ENCODE peak calls at places on chromosomes 6 and 20, in eight cellular contexts. F is stimulated activated CD4-positive, alpha-beta T cell treated with anti-CD3 and anti-CD28 coated beads, Interleukin-4, amount 100 ng/mL, for 1 hour; A is kidney; L is effector CD4-positive, alpha-beta T cell; Q is myocyte; T is WTC11; P is Right ventricle myocardium superior; X is activated CD4-positive, alpha-beta T cell treated with anti-CD3 and anti-CD28 coated beads, Interleukin-2, amount 50 U/mL, for 1 hour. G is an unnamed sample.
A peak's percentile ranks its signal among the peaks of the same experiment; 100 is the strongest.

GRCh38 chr6:143397229-143398222 is 53.0 kb downstream of the ADAT2 start:
- DNase-seq in A (peak; percentile 91), X (peak; percentile 13), Q (peak; percentile 71), L (peak; percentile 17), T (peak; percentile 38), F (no peak), P (no peak), G (peak; percentile 27)

GRCh38 chr6:71585472-71585871 is 296.9 kb downstream of the OGFRL1 start:
- DNase-seq in T (no peak), F (no peak), X (no peak), P (peak; percentile 37), A (peak; percentile 64), Q (no peak), L (no peak), G (no peak)

GRCh38 chr20:50948132-50948785 is 10.1 kb downstream of the DPM1 start:
- DNase-seq in A (no peak), Q (peak; percentile 33), F (no peak), P (no peak), X (no peak), T (no peak), L (no peak), G (no peak)

GRCh38 chr20:36154696-36155628 is at the start of gene EPB41L1:
- DNase-seq in F (no peak), X (no peak), T (peak; percentile 57), P (peak; percentile 49), Q (no peak), A (peak; percentile 84), L (no peak), G (peak; percentile 21)

GRCh38 chr6:131727467-131727866 is 16.6 kb upstream of the CTAGE9 start:
- DNase-seq in Q (no peak), X (no peak), L (no peak), A (no peak), F (no peak), T (no peak), P (no peak), G (no peak)

GRCh38 chr6:118902731-118903130 is 8.8 kb downstream of the ASF1A start:
- DNase-seq in X (no peak), A (no peak), L (no peak), Q (peak; percentile 23), P (no peak), T (no peak), F (no peak), G (no peak)

GRCh38 chr6:76839505-76839904 is 623.8 kb downstream of the HTR1B start:
- DNase-seq in A (no peak), T (no peak), F (no peak), L (no peak), P (no peak), Q (no peak), X (no peak), G (no peak)

GRCh38 chr20:45179166-45179565 is 4.5 kb downstream of the PI3 start:
- DNase-seq in X (no peak), A (no peak), L (no peak), T (no peak), F (no peak), P (no peak), Q (no peak), G (no peak)

GRCh38 chr6:24931296-24931695 is 4.5 kb downstream of the RIPOR2 start:
- DNase-seq in A (no peak), X (no peak), P (no peak), L (no peak), Q (peak; percentile 66), T (no peak), F (no peak), G (no peak)

GRCh38 chr20:46122516-46123481 is 4.7 kb downstream of the CD40 start:
- DNase-seq in A (peak; percentile 44), L (no peak), Q (no peak), F (no peak), X (no peak), T (no peak), P (no peak), G (no peak)

GRCh38 chr6:148324297-148325007 is 18.2 kb upstream of the SASH1 start:
- DNase-seq in A (no peak), X (no peak), T (no peak), P (no peak), F (no peak), L (no peak), Q (no peak), G (no peak)

GRCh38 chr6:85942844-85943243 is 300.2 kb upstream of the SYNCRIP start:
- DNase-seq in L (no peak), A (no peak), F (no peak), X (no peak), P (no peak), T (no peak), Q (no peak), G (no peak)

GRCh38 chr6:134936927-134937326 is 13.0 kb downstream of the ALDH8A1 start:
- DNase-seq in L (no peak), P (no peak), Q (peak; percentile 33), F (no peak), T (no peak), X (no peak), A (no peak), G (no peak)

GRCh38 chr6:35516712-35517111 is 4.0 kb upstream of the TULP1 start:
- DNase-seq in X (no peak), L (no peak), P (no peak), Q (no peak), T (no peak), F (no peak), A (no peak), G (no peak)

GRCh38 chr6:54813901-54814300 is 32.7 kb upstream of the FAM83B start:
- DNase-seq in A (no peak), P (no peak), L (no peak), Q (no peak), X (no peak), T (no peak), F (no peak), G (no peak)

G was measured in endothelial cell.